ENCODE peak calls at places on chromosomes 4 and X, in eight cellular contexts. One of them, this sample, is unnamed.

GRCh38 chrX:54602563-54602962 is 72.5 kb downstream of the GNL3L start:
- DNase-seq in IMR-90: no peak
- DNase-seq in heart left ventricle: no peak
- DNase-seq in GM23338: peak
- DNase-seq in H9: no peak
- DNase-seq in osteoblast: no peak
- DNase-seq in SJSA1: no peak
- DNase-seq in colonic mucosa: no peak
- DNase-seq in this sample: no peak

GRCh38 chrX:57516491-57516890 is 75.3 kb upstream of the ZXDB start:
- DNase-seq in IMR-90: no peak
- DNase-seq in heart left ventricle: no peak
- DNase-seq in GM23338: no peak
- DNase-seq in H9: no peak
- DNase-seq in osteoblast: no peak
- DNase-seq in SJSA1: no peak
- DNase-seq in colonic mucosa: no peak
- DNase-seq in this sample: no peak

GRCh38 chrX:129600981-129601424 is 53.8 kb downstream of the APLN start:
- DNase-seq in IMR-90: peak
- DNase-seq in heart left ventricle: no peak
- DNase-seq in GM23338: peak
- DNase-seq in H9: no peak
- DNase-seq in osteoblast: peak
- DNase-seq in SJSA1: no peak
- DNase-seq in colonic mucosa: no peak
- DNase-seq in this sample: peak

GRCh38 chr4:105440890-105441289 is 33.0 kb downstream of the PPA2 start:
- DNase-seq in IMR-90: no peak
- DNase-seq in heart left ventricle: no peak
- DNase-seq in GM23338: no peak
- DNase-seq in H9: no peak
- DNase-seq in osteoblast: no peak
- DNase-seq in SJSA1: no peak
- DNase-seq in colonic mucosa: no peak
- DNase-seq in this sample: no peak

GRCh38 chr4:29805871-29806480 is 914.2 kb upstream of the PCDH7 start:
- DNase-seq in IMR-90: no peak
- DNase-seq in heart left ventricle: no peak
- DNase-seq in GM23338: no peak
- DNase-seq in H9: no peak
- DNase-seq in osteoblast: no peak
- DNase-seq in SJSA1: no peak
- DNase-seq in colonic mucosa: no peak
- DNase-seq in this sample: no peak

GRCh38 chrX:130028196-130028595 is 45.8 kb downstream of the BCORL1 start:
- DNase-seq in IMR-90: peak
- DNase-seq in heart left ventricle: peak
- DNase-seq in GM23338: peak
- DNase-seq in H9: no peak
- DNase-seq in osteoblast: peak
- DNase-seq in SJSA1: peak
- DNase-seq in colonic mucosa: peak
- DNase-seq in this sample: no peak

GRCh38 chr4:185634066-185634652 is 98.9 kb upstream of the PDLIM3 start:
- DNase-seq in IMR-90: peak
- DNase-seq in heart left ventricle: no peak
- DNase-seq in GM23338: peak
- DNase-seq in H9: no peak
- DNase-seq in osteoblast: peak
- DNase-seq in SJSA1: no peak
- DNase-seq in colonic mucosa: no peak
- DNase-seq in this sample: no peak

GRCh38 chrX:30657542-30658238 is 4.5 kb downstream of the GK start:
- DNase-seq in IMR-90: peak
- DNase-seq in heart left ventricle: no peak
- DNase-seq in GM23338: no peak
- DNase-seq in H9: no peak
- DNase-seq in osteoblast: no peak
- DNase-seq in SJSA1: no peak
- DNase-seq in colonic mucosa: no peak
- DNase-seq in this sample: no peak

GRCh38 chr4:145937990-145938611 is 522 bp downstream of the ZNF827 start:
- DNase-seq in IMR-90: peak
- DNase-seq in heart left ventricle: no peak
- DNase-seq in GM23338: peak
- DNase-seq in H9: no peak
- DNase-seq in osteoblast: peak
- DNase-seq in SJSA1: no peak
- DNase-seq in colonic mucosa: peak
- DNase-seq in this sample: peak

GRCh38 chrX:47156611-47157520 is 11.8 kb downstream of the RBM10 start:
- DNase-seq in IMR-90: no peak
- DNase-seq in heart left ventricle: no peak
- DNase-seq in GM23338: no peak
- DNase-seq in H9: no peak
- DNase-seq in osteoblast: peak
- DNase-seq in SJSA1: no peak
- DNase-seq in colonic mucosa: no peak
- DNase-seq in this sample: no peak

GRCh38 chr4:61924131-61924530 is 724.0 kb downstream of the ADGRL3 start:
- DNase-seq in IMR-90: no peak
- DNase-seq in heart left ventricle: no peak
- DNase-seq in GM23338: peak
- DNase-seq in H9: no peak
- DNase-seq in osteoblast: no peak
- DNase-seq in SJSA1: no peak
- DNase-seq in colonic mucosa: no peak
- DNase-seq in this sample: no peak

GRCh38 chr4:78776031-78776728 is at the start of gene BMP2K:
- DNase-seq in IMR-90: peak
- DNase-seq in heart left ventricle: peak
- DNase-seq in GM23338: peak
- DNase-seq in H9: peak
- DNase-seq in osteoblast: peak
- DNase-seq in SJSA1: peak
- DNase-seq in colonic mucosa: peak
- DNase-seq in this sample: peak

GRCh38 chrX:38561951-38562719 is 793 bp downstream of the TSPAN7 start:
- DNase-seq in IMR-90: no peak
- DNase-seq in heart left ventricle: peak
- DNase-seq in GM23338: peak
- DNase-seq in H9: peak
- DNase-seq in osteoblast: peak
- DNase-seq in SJSA1: no peak
- DNase-seq in colonic mucosa: peak
- DNase-seq in this sample: peak

GRCh38 chrX:154596290-154596929 is 11.5 kb downstream of the CTAG1A start:
- DNase-seq in IMR-90: peak
- DNase-seq in heart left ventricle: no peak
- DNase-seq in GM23338: peak
- DNase-seq in H9: peak
- DNase-seq in osteoblast: peak
- DNase-seq in SJSA1: no peak
- DNase-seq in colonic mucosa: no peak
- DNase-seq in this sample: no peak

GRCh38 chr4:113471141-113471860 is 290.2 kb downstream of the CAMK2D start:
- DNase-seq in IMR-90: peak
- DNase-seq in heart left ventricle: no peak
- DNase-seq in GM23338: no peak
- DNase-seq in H9: no peak
- DNase-seq in osteoblast: peak
- DNase-seq in SJSA1: no peak
- DNase-seq in colonic mucosa: no peak
- DNase-seq in this sample: no peak

GRCh38 chrX:129772796-129773431 is 6.8 kb upstream of the SASH3 start:
- DNase-seq in IMR-90: no peak
- DNase-seq in heart left ventricle: peak
- DNase-seq in GM23338: peak
- DNase-seq in H9: no peak
- DNase-seq in osteoblast: no peak
- DNase-seq in SJSA1: no peak
- DNase-seq in colonic mucosa: peak
- DNase-seq in this sample: peak

GRCh38 chrX:111133389-111133788 is 37.4 kb downstream of the PAK3 start:
- DNase-seq in IMR-90: peak
- DNase-seq in heart left ventricle: no peak
- DNase-seq in GM23338: no peak
- DNase-seq in H9: no peak
- DNase-seq in osteoblast: no peak
- DNase-seq in SJSA1: no peak
- DNase-seq in colonic mucosa: no peak
- DNase-seq in this sample: no peak

GRCh38 chrX:134171661-134172587 is 65.1 kb upstream of the CCDC160 start:
- DNase-seq in IMR-90: no peak
- DNase-seq in heart left ventricle: peak
- DNase-seq in GM23338: peak
- DNase-seq in H9: peak
- DNase-seq in osteoblast: peak
- DNase-seq in SJSA1: no peak
- DNase-seq in colonic mucosa: no peak
- DNase-seq in this sample: peak

GRCh38 chrX:134174859-134175258 is 62.1 kb upstream of the CCDC160 start:
- DNase-seq in IMR-90: no peak
- DNase-seq in heart left ventricle: no peak
- DNase-seq in GM23338: peak
- DNase-seq in H9: peak
- DNase-seq in osteoblast: peak
- DNase-seq in SJSA1: no peak
- DNase-seq in colonic mucosa: no peak
- DNase-seq in this sample: no peak

GRCh38 chrX:134172588-134173259 is 64.3 kb upstream of the CCDC160 start:
- DNase-seq in IMR-90: no peak
- DNase-seq in heart left ventricle: peak
- DNase-seq in GM23338: no peak
- DNase-seq in H9: no peak
- DNase-seq in osteoblast: peak
- DNase-seq in SJSA1: no peak
- DNase-seq in colonic mucosa: no peak
- DNase-seq in this sample: peak

GRCh38 chrX:134173541-134174272 is 63.3 kb upstream of the CCDC160 start:
- DNase-seq in IMR-90: no peak
- DNase-seq in heart left ventricle: no peak
- DNase-seq in GM23338: peak
- DNase-seq in H9: peak
- DNase-seq in osteoblast: no peak
- DNase-seq in SJSA1: no peak
- DNase-seq in colonic mucosa: no peak
- DNase-seq in this sample: no peak

DNA sequence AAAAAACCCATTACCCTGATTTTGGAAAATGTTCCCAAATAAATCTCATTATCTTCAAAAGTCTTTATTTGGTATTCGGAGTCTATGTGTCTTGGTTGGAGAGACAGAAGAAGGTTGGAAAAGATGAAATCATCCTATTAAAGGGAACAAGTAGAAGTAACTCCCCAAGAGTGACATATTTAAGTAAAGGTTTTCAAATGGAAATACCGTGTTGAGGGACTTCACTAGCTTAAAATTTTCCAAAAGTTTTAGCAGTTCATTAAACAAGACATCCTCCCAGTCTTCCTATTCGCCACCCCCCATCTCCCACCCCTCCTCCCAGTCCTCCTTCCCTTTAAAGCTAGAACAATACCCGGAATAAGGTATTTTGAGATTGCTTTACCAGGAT is 62.7 kb upstream of the CCDC160 start:
- DNase-seq in IMR-90: no peak
- DNase-seq in heart left ventricle: no peak
- DNase-seq in GM23338: peak
- DNase-seq in H9: no peak
- DNase-seq in osteoblast: peak
- DNase-seq in SJSA1: no peak
- DNase-seq in colonic mucosa: no peak
- DNase-seq in this sample: no peak
- H3K27ac ChIP-seq in IMR-90: no peak
- H3K27ac ChIP-seq in heart left ventricle: no peak
- H3K27ac ChIP-seq in GM23338: peak
- H3K27ac ChIP-seq in H9: peak
- H3K27ac ChIP-seq in osteoblast: no peak
- H3K27ac ChIP-seq in SJSA1: no peak
- H3K27ac ChIP-seq in colonic mucosa: no peak
- H3K27ac ChIP-seq in this sample: no peak

GRCh38 chr4:73213917-73214663 is 44.5 kb downstream of the ANKRD17 start:
- DNase-seq in IMR-90: peak
- DNase-seq in heart left ventricle: no peak
- DNase-seq in GM23338: no peak
- DNase-seq in H9: no peak
- DNase-seq in osteoblast: no peak
- DNase-seq in SJSA1: no peak
- DNase-seq in colonic mucosa: no peak
- DNase-seq in this sample: no peak
- H3K27ac ChIP-seq in IMR-90: no peak
- H3K27ac ChIP-seq in heart left ventricle: no peak
- H3K27ac ChIP-seq in GM23338: no peak
- H3K27ac ChIP-seq in H9: no peak
- H3K27ac ChIP-seq in osteoblast: peak
- H3K27ac ChIP-seq in SJSA1: no peak
- H3K27ac ChIP-seq in colonic mucosa: no peak
- H3K27ac ChIP-seq in this sample: no peak

GRCh38 chr4:85938902-85939301 is 421.0 kb downstream of the MAPK10 start:
- DNase-seq in IMR-90: no peak
- DNase-seq in heart left ventricle: no peak
- DNase-seq in GM23338: no peak
- DNase-seq in H9: no peak
- DNase-seq in osteoblast: no peak
- DNase-seq in SJSA1: no peak
- DNase-seq in colonic mucosa: no peak
- DNase-seq in this sample: no peak

GRCh38 chr4:85940131-85940530 is 419.7 kb downstream of the MAPK10 start:
- DNase-seq in IMR-90: no peak
- DNase-seq in heart left ventricle: no peak
- DNase-seq in GM23338: no peak
- DNase-seq in H9: no peak
- DNase-seq in osteoblast: no peak
- DNase-seq in SJSA1: no peak
- DNase-seq in colonic mucosa: no peak
- DNase-seq in this sample: no peak

GRCh38 chr4:85939595-85939994 is 420.3 kb downstream of the MAPK10 start:
- DNase-seq in IMR-90: no peak
- DNase-seq in heart left ventricle: no peak
- DNase-seq in GM23338: no peak
- DNase-seq in H9: no peak
- DNase-seq in osteoblast: no peak
- DNase-seq in SJSA1: no peak
- DNase-seq in colonic mucosa: no peak
- DNase-seq in this sample: no peak

GRCh38 chr4:85938062-85938461 is 421.8 kb downstream of the MAPK10 start:
- DNase-seq in IMR-90: no peak
- DNase-seq in heart left ventricle: no peak
- DNase-seq in GM23338: no peak
- DNase-seq in H9: no peak
- DNase-seq in osteoblast: no peak
- DNase-seq in SJSA1: no peak
- DNase-seq in colonic mucosa: peak
- DNase-seq in this sample: no peak

GRCh38 chr4:85937507-85937906 is 422.3 kb downstream of the MAPK10 start:
- DNase-seq in IMR-90: no peak
- DNase-seq in heart left ventricle: no peak
- DNase-seq in GM23338: no peak
- DNase-seq in H9: no peak
- DNase-seq in osteoblast: no peak
- DNase-seq in SJSA1: no peak
- DNase-seq in colonic mucosa: no peak
- DNase-seq in this sample: no peak
- H3K27ac ChIP-seq in IMR-90: no peak
- H3K27ac ChIP-seq in heart left ventricle: no peak
- H3K27ac ChIP-seq in GM23338: no peak
- H3K27ac ChIP-seq in H9: no peak
- H3K27ac ChIP-seq in osteoblast: no peak
- H3K27ac ChIP-seq in SJSA1: no peak
- H3K27ac ChIP-seq in colonic mucosa: no peak
- H3K27ac ChIP-seq in this sample: no peak

GRCh38 chr4:98996056-98996941 is 778 bp downstream of the METAP1 start:
- DNase-seq in IMR-90: peak
- DNase-seq in heart left ventricle: no peak
- DNase-seq in GM23338: peak
- DNase-seq in H9: no peak
- DNase-seq in osteoblast: peak
- DNase-seq in SJSA1: no peak
- DNase-seq in colonic mucosa: peak
- DNase-seq in this sample: peak
- H3K27ac ChIP-seq in IMR-90: peak
- H3K27ac ChIP-seq in heart left ventricle: peak
- H3K27ac ChIP-seq in GM23338: peak
- H3K27ac ChIP-seq in H9: no peak
- H3K27ac ChIP-seq in osteoblast: peak
- H3K27ac ChIP-seq in SJSA1: peak
- H3K27ac ChIP-seq in colonic mucosa: peak
- H3K27ac ChIP-seq in this sample: peak

This sample was measured in substantia nigra.